ENCODE peak calls at places on chromosome 3, in seven cellular contexts. N, T, Z, O, J, H and B are unnamed samples.

GRCh38 chr3:120170223-120170622 is 76.0 kb upstream of the GSK3B start:
- DNase-seq in O (no peak), T (no peak), N (peak; percentile 85), H (no peak), J (peak; percentile 95), Z (no peak), B (no peak)

GRCh38 chr3:134336587-134336986 is 37.7 kb downstream of the AMOTL2 start:
- DNase-seq in T (no peak), O (no peak), H (no peak), Z (no peak), N (no peak), J (peak; percentile 64), B (peak; percentile 84)

GRCh38 chr3:4693620-4694019 is 200.5 kb downstream of the ITPR1 start:
- DNase-seq in J (no peak), N (no peak), Z (no peak), O (no peak), H (no peak), T (no peak), B (no peak)

GRCh38 chr3:127729556-127730056 is 56.9 kb downstream of the ABTB1 start:
- DNase-seq in O (no peak), J (no peak), T (peak; percentile 63), Z (no peak), H (no peak), N (peak; percentile 38), B (no peak)

GRCh38 chr3:71010731-71011455 is 572.6 kb downstream of the FOXP1 start:
- DNase-seq in H (no peak), O (peak; percentile 77), N (no peak), Z (no peak), T (no peak), J (no peak), B (no peak)

GRCh38 chr3:171262431-171262830 is 197.8 kb downstream of the TNIK start:
- DNase-seq in Z (no peak), T (no peak), N (no peak), J (no peak), O (no peak), H (no peak), B (no peak)

GRCh38 chr3:120526011-120526870 is 69.9 kb upstream of the NDUFB4 start:
- DNase-seq in O (no peak), T (no peak), N (no peak), H (no peak), J (no peak), Z (no peak), B (no peak)

GRCh38 chr3:141193431-141193830 is 38.2 kb upstream of the PXYLP1 start:
- DNase-seq in O (no peak), T (no peak), N (no peak), Z (no peak), H (no peak), J (no peak), B (no peak)

GRCh38 chr3:150223568-150223967 is 184.5 kb upstream of the TSC22D2 start:
- DNase-seq in Z (no peak), H (no peak), N (no peak), O (no peak), T (no peak), J (peak; percentile 36), B (no peak)

GRCh38 chr3:55615694-55616310 is 128.7 kb upstream of the WNT5A start:
- DNase-seq in O (no peak), H (no peak), T (no peak), Z (no peak), J (peak; percentile 22), N (peak; percentile 30), B (no peak)

GRCh38 chr3:123076496-123077418 is 9.9 kb downstream of the PDIA5 start:
- DNase-seq in O (no peak), T (no peak), N (no peak), H (peak; percentile 73), J (no peak), Z (peak; percentile 77), B (no peak)

GRCh38 chr3:134794950-134795775 is at the start of gene EPHB1:
- DNase-seq in O (peak; percentile 12), Z (peak; percentile 80), T (peak; percentile 92), J (peak; percentile 91), N (peak; percentile 74), H (peak; percentile 80), B (peak; percentile 93)

GRCh38 chr3:126548556-126549466 is 9.9 kb downstream of the C3orf22 start:
- DNase-seq in H (peak; percentile 13), Z (no peak), J (no peak), O (no peak), N (no peak), T (peak; percentile 68), B (peak; percentile 13)

GRCh38 chr3:12308517-12308916 is 19.6 kb downstream of the PPARG start:
- DNase-seq in J (peak; percentile 87), H (no peak), O (no peak), N (peak; percentile 93), Z (no peak), T (no peak), B (peak; percentile 95)

GRCh38 chr3:87615506-87615905 is 339.1 kb upstream of the POU1F1 start:
- DNase-seq in J (no peak), Z (no peak), T (no peak), O (no peak), N (no peak), H (no peak), B (no peak)

GRCh38 chr3:66486646-66487045 is 14.2 kb downstream of the LRIG1 start:
- DNase-seq in Z (no peak), H (no peak), O (no peak), N (no peak), J (peak; percentile 85), T (no peak), B (peak; percentile 68)

GRCh38 chr3:127092776-127093175 is 100.2 kb upstream of the PRR23E start:
- DNase-seq in O (no peak), T (peak; percentile 72), N (peak; percentile 3), Z (no peak), J (peak; percentile 15), H (no peak), B (no peak)

GRCh38 chr3:105222568-105223093 is 144.1 kb upstream of the ALCAM start:
- DNase-seq in Z (no peak), N (no peak), H (no peak), O (no peak), T (no peak), J (no peak), B (no peak)

GRCh38 chr3:43790476-43790875 is 99.7 kb downstream of the ABHD5 start:
- DNase-seq in J (no peak), N (no peak), O (no peak), Z (no peak), H (no peak), T (no peak), B (no peak)
- H3K4me3 ChIP-seq in J (no peak overlapping the region), N (no peak overlapping the region), O (no peak overlapping the region), Z (no peak overlapping the region), H (no peak overlapping the region), T (no peak overlapping the region), B (no peak overlapping the region)

DNA sequence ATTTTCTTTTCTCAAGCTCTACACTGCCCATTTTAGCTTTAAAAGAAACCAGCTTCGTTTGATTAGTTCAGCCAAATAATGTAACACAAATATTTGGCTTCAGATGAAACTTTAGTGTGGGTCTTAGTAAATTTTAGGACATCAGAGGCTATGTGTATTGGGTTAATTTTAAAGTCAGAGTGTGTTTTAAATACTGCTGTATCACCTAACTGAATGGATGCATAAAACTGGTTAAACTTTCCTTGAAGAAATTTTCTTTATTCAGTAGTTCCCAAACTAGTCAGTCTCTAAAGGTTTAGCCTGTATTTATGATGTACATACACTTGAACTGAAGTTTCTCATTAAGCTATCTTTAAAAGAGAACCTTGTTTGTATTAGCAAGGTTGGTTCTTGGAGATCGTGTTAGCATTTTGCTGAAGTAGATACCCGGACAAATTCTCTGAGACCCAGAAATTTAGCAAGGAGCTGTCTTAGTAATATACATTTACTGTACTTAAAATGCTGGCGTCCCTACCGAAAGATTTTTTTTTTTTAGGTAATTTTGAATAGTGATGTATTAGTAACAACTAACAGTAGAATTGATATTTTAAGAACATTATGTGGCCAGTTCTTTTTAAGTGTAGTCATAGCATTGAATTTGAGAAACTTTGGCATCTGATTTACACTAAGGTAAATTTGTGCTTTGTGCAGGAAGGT is 2.7 kb downstream of the DIPK2A start:
- DNase-seq in H (no peak), T (no peak), Z (no peak), J (peak; percentile 22), O (no peak), N (no peak), B (no peak)
- H3K4me3 ChIP-seq in H (peak overlapping the region; percentile 70), T (peak overlapping the region; percentile 95), Z (peak overlapping the region; percentile 93), J (peak overlapping the region; percentile 61), O (peak overlapping the region; percentile 24), N (no peak overlapping the region), B (peak overlapping the region; percentile 68)

DNA sequence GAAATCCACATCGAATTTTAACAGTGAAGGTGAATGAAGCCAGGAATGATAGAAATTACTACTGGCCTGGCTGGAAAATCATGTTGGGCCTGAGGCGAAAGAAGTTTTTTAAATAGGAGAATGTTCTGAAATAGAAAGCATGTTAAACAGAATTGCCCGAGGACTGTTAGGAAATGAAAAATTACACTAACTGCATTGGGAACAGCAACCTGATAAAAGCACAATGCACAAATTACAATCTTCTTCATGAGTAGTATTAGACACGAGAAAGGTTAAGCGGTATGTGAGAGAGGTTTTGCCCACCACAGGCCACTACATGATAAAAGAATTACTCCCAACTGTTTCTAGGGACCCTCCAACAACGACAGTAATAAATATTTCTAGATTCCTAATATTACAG is 18.9 kb downstream of the GBE1 start:
- DNase-seq in Z (no peak), H (no peak), N (peak; percentile 95), J (no peak), T (no peak), O (no peak), B (peak; percentile 19)
- H3K4me3 ChIP-seq in Z (no peak overlapping the region), H (no peak overlapping the region), N (no peak overlapping the region), J (peak overlapping the region; percentile 16), T (no peak overlapping the region), O (no peak overlapping the region), B (no peak overlapping the region)

GRCh38 chr3:151841801-151842200 is 27.9 kb downstream of the AADAC start:
- DNase-seq in Z (no peak), J (peak; percentile 33), O (no peak), H (no peak), T (no peak), N (peak; percentile 17), B (peak; percentile 42)

GRCh38 chr3:151839313-151839631 is 25.4 kb downstream of the AADAC start:
- DNase-seq in H (no peak), N (no peak), T (no peak), O (no peak), J (no peak), Z (no peak), B (no peak)

GRCh38 chr3:151837057-151837456 is 23.1 kb downstream of the AADAC start:
- DNase-seq in O (no peak), H (no peak), N (peak; percentile 94), T (no peak), J (peak; percentile 86), Z (no peak), B (peak; percentile 76)

GRCh38 chr3:151835751-151836550 is 22.0 kb downstream of the AADAC start:
- DNase-seq in J (peak; percentile 48), N (no peak), O (no peak), T (no peak), Z (no peak), H (no peak), B (peak; percentile 85)

DNA sequence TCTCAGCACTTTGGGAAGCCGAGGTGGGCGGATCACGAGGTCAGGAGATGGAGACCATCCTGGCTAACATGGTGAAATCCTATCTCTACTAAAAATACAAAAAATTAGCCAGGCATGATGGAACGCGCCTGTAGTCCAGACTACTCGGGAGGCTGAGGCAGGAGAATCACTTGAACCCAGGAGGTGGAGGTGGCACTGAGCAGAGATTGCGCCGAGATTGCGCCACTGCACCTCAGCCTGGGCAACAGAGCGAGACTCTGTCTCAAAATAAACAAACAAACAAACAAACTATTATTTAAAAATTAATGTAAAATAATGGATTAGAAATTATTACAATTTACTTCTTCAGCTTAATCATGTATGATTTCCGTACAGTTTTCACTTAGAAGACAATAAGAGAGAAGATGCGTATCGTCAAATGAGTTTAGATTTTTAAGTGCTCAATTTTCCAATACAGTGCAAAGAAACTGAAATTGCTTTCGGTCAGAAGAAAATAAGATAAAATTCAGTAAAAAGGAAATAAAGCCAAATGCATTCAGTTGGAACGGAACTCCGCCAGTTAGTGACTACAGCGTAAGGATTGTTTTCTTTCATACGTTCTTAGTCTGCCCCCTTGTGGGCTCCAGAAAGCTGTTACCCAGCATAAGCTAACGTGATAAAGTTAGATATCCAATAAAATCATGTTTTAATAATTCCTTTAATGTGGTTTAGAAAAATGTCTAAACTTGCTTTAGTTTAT is 24.8 kb downstream of the AADAC start:
- DNase-seq in H (no peak), Z (peak; percentile 70), T (no peak), J (peak; percentile 92), O (peak; percentile 7), N (peak; percentile 91), B (peak; percentile 96)
- H3K4me3 ChIP-seq in H (peak overlapping the region; percentile 32), Z (peak overlapping the region; percentile 25), T (no peak overlapping the region), J (no peak overlapping the region), O (no peak overlapping the region), N (no peak overlapping the region), B (peak overlapping the region; percentile 23)